ENCODE peak calls at places on chromosomes 12 and 14, in six cellular contexts. E, A, X, G, J and S are unnamed samples.

GRCh38 chr14:35355981-35356839 is 48.3 kb downstream of the NFKBIA start:
- DNase-seq in E (no peak), A (no peak), X (no peak), G (no peak), J (no peak), S (no peak)

GRCh38 chr12:98741229-98741614 is 96.1 kb downstream of the APAF1 start:
- DNase-seq in E (no peak), A (no peak), X (no peak), G (no peak), J (peak; percentile 27), S (no peak)

GRCh38 chr12:10395390-10395998 is 5.7 kb upstream of the KLRK1 start:
- DNase-seq in E (peak; percentile 47), A (no peak), X (no peak), G (no peak), J (peak; percentile 81), S (no peak)

GRCh38 chr12:75481013-75481705 is 604 bp downstream of the GLIPR1 start:
- DNase-seq in E (no peak), A (no peak), X (no peak), G (peak; percentile 17), J (peak; percentile 46), S (no peak)

GRCh38 chr14:77822307-77822706 is 22.4 kb downstream of the ADCK1 start:
- DNase-seq in E (no peak), A (no peak), X (no peak), G (no peak), J (no peak), S (no peak)

GRCh38 chr12:108526482-108527234 is 11.6 kb downstream of the FICD start:
- DNase-seq in E (no peak), A (no peak), X (no peak), G (no peak), J (peak; percentile 38), S (no peak)

GRCh38 chr12:55925870-55926737 is 1.6 kb downstream of the PYM1 start:
- DNase-seq in E (no peak), A (no peak), X (no peak), G (no peak), J (no peak), S (no peak)

GRCh38 chr12:42125372-42125767 is 19.3 kb downstream of the GXYLT1 start:
- DNase-seq in E (no peak), A (no peak), X (no peak), G (no peak), J (no peak), S (no peak)

GRCh38 chr12:89475203-89475990 is 49.2 kb downstream of the GALNT4 start:
- DNase-seq in E (no peak), A (no peak), X (no peak), G (no peak), J (no peak), S (no peak)

GRCh38 chr14:65187421-65188049 is 85.2 kb upstream of the MAX start:
- DNase-seq in E (no peak), A (no peak), X (no peak), G (no peak), J (no peak), S (no peak)